ENCODE peak calls at places on chromosomes 11 and 22, in eight cellular contexts. E is HepG2, T is GM23338, Q is transverse colon, C is HCT116, A is sigmoid colon, H is Panc1, F is GM12878. R is an unnamed sample.

GRCh38 chr22:32203181-32204105 is 1.4 kb downstream of the RFPL2 start:
- DNase-seq in E (no peak), T (peak; percentile 39), Q (no peak), C (no peak), A (no peak), H (no peak), F (no peak), R (no peak)

GRCh38 chr22:45425101-45425500 is 11.6 kb downstream of the RIBC2 start:
- DNase-seq in E (no peak), T (no peak), Q (no peak), C (no peak), A (no peak), H (no peak), F (no peak), R (no peak)

GRCh38 chr22:38176170-38176741 is 5.4 kb downstream of the PLA2G6 start:
- DNase-seq in E (no peak), T (no peak), Q (peak; percentile 56), C (no peak), A (peak; percentile 91), H (no peak), F (peak; percentile 65), R (peak; percentile 73)

GRCh38 chr11:26187639-26188038 is 144.3 kb upstream of the ANO3 start:
- DNase-seq in E (peak; percentile 62), T (no peak), Q (no peak), C (no peak), A (no peak), H (no peak), F (no peak), R (no peak)

GRCh38 chr11:128633384-128633965 is 46.1 kb upstream of the ETS1 start:
- DNase-seq in E (no peak), T (no peak), Q (no peak), C (no peak), A (no peak), H (no peak), F (no peak), R (no peak)

GRCh38 chr11:11793073-11793472 is 48.7 kb upstream of the USP47 start:
- DNase-seq in E (no peak), T (no peak), Q (no peak), C (no peak), A (no peak), H (no peak), F (no peak), R (no peak)

GRCh38 chr11:115409691-115410220 is 94.5 kb downstream of the CADM1 start:
- DNase-seq in E (peak; percentile 94), T (peak; percentile 19), Q (no peak), C (no peak), A (no peak), H (no peak), F (no peak), R (no peak)

GRCh38 chr22:30821381-30821780 is 126.7 kb downstream of the OSBP2 start:
- DNase-seq in E (no peak), T (no peak), Q (no peak), C (no peak), A (no peak), H (no peak), F (no peak), R (no peak)

GRCh38 chr22:37807410-37808293 is at the start of gene GCAT:
- DNase-seq in E (peak; percentile 91), T (peak; percentile 99), Q (peak; percentile 96), C (peak; percentile 95), A (peak; percentile 98), H (peak; percentile 73), F (peak; percentile 58), R (peak; percentile 97)

GRCh38 chr11:67376421-67376820 is 3.0 kb upstream of the CLCF1 start:
- DNase-seq in E (no peak), T (peak; percentile 28), Q (no peak), C (no peak), A (no peak), H (no peak), F (no peak), R (no peak)

GRCh38 chr22:19290400-19291217 is 910 bp downstream of the CLTCL1 start:
- DNase-seq in E (peak; percentile 10), T (peak; percentile 33), Q (no peak), C (no peak), A (no peak), H (no peak), F (no peak), R (no peak)

GRCh38 chr22:39466228-39467006 is 9.6 kb downstream of the MGAT3 start:
- DNase-seq in E (no peak), T (no peak), Q (no peak), C (no peak), A (no peak), H (no peak), F (no peak), R (no peak)

GRCh38 chr22:30921108-30921507 is 47.5 kb downstream of the MORC2 start:
- DNase-seq in E (no peak), T (no peak), Q (no peak), C (no peak), A (peak; percentile 55), H (no peak), F (no peak), R (no peak)

GRCh38 chr11:35064114-35064800 is 74.7 kb upstream of the CD44 start:
- DNase-seq in E (no peak), T (no peak), Q (no peak), C (no peak), A (no peak), H (no peak), F (no peak), R (no peak)

GRCh38 chr22:23058063-23058462 is 12.3 kb upstream of the GNAZ start:
- DNase-seq in E (no peak), T (peak; percentile 9), Q (no peak), C (no peak), A (no peak), H (no peak), F (no peak), R (no peak)

GRCh38 chr11:129766858-129767604 is 48.6 kb upstream of the TMEM45B start:
- DNase-seq in E (peak; percentile 52), T (peak; percentile 80), Q (peak; percentile 37), C (peak; percentile 44), A (no peak), H (no peak), F (no peak), R (no peak)

GRCh38 chr11:67027943-67028542 is 5.1 kb downstream of the SYT12 start:
- DNase-seq in E (no peak), T (no peak), Q (no peak), C (no peak), A (no peak), H (no peak), F (peak; percentile 53), R (no peak)

GRCh38 chr11:73003083-73003482 is 139.0 kb downstream of the FCHSD2 start:
- DNase-seq in E (no peak), T (no peak), Q (no peak), C (no peak), A (no peak), H (no peak), F (peak; percentile 27), R (no peak)
- H3K27ac ChIP-seq in E (no peak overlapping the region), T (no peak overlapping the region), Q (no peak overlapping the region), C (no peak overlapping the region), A (no peak overlapping the region), H (no peak overlapping the region), F (peak overlapping the region; percentile 68), R (no peak overlapping the region)

DNA sequence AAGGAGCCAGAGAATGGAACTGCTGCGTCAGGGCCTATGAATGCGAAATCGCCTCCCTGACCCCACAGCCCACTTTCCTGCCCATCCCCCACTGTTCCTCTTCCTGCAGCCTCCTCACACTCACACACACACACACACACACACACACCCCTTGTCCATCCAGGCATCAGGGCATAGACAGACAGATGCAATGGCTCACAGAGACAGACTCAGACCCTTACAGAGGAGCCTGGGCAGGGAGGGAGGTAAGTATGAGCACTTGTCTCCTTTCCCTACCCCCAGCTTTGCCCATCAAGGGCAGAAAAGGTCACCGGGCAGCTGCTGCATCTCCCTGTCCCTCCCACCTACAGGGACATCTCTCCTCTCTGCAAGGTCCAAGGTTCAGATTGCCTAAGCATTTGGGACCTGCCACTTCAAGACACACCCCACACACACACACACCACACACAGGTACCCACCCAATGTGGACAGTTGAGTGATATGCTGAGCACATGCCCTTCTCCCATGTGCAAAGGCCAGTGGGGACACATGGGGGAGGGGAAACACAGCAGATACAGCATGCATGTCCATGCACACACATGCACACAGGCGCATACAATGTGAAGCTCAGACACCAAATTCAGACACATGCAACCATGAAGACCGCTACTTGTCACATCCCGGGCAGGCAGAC is 2.0 kb upstream of the NRXN2 start:
- DNase-seq in E (peak; percentile 56), T (no peak), Q (no peak), C (no peak), A (no peak), H (no peak), F (no peak), R (no peak)
- TF ChIP-seq POLR2AphosphoS5 in E (no peak), T (no peak), Q (no peak), C (no peak), A (no peak), H (no peak), F (no peak), R (no peak)

DNA sequence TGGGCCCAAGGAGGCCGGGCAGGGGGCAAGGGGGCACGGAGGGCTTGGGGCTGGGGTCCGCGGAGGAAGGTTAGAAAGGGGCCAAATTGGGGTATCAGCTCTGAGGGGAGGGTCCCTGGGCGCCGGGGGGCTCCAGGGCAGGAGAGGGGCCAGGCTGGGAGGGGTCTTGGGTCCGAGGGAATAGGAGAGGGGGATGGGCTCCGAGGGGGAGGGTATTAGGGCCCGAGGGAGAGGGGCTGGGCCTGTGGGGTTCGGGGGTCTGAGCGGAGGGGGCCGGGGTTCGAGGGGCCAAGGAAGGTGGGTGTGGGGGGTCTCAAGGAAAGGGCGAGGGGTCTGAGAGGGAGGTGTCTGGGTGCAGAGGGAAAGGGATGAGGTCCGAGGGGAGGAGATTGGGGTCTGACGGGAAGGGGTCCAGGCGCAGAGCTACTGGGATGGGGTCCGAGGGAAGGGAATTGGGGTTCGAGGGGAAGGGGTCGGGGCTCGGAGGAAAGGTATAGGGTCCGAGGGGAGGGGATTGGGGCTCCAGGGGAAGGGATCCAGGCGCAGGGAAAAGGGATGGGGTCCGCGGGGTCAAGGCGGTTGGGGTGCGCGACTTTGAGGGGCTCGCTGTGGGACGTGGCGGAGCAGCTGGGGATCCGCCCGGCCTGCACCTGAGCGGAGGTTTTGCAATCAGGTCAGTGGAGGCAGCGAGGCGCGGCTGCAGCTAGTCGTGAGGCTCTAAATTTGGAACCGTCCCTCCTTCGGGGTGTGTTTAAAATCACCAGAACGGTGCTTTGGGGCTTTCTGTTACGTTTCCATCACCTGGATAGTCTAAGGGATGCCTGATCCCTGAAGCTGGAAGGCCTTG is 728 bp downstream of the CTTN start:
- DNase-seq in E (no peak), T (no peak), Q (peak; percentile 26), C (no peak), A (peak; percentile 72), H (no peak), F (no peak), R (no peak)
- H3K27me3 ChIP-seq in E (no peaks in the 10 kb centered on the region), T (no peaks in the 10 kb centered on the region), Q (peaks cover 3% of the 10 kb centered on the region), C (no peaks in the 10 kb centered on the region), A (no peaks in the 10 kb centered on the region), H (no peaks in the 10 kb centered on the region), F (no peaks in the 10 kb centered on the region), R (no peaks in the 10 kb centered on the region)

DNA sequence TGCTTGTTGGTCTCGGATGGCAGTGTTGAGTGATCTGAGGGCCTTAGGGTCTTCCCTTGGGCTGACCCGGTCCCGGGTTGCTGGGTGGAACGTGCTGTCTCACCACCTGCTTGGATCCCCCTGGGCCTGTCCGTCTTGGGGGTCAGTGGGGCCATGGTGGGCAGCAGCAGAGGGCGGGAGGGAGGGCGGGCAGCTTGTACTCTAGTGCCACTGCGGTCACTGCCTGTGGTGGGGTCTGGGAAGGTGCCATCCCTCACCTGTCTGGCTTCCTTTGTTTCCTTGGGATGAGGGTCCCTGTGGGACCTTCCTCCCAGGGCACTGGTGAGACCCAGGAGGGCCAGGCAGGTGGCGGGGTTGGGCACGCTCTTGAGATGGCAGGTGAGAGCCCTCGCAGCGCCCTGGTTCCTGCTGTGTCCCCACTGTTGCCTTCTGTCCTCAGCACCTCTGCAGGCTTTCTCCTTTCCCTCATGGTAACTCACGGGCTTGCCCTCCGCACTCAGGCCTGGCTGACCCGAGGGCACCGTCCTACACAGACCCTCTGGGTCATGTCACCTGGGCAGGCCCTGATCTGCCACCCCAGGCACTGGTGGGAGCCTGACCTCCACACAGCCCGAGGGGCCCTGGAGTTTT is 34.2 kb downstream of the TBC1D22A start:
- DNase-seq in E (no peak), T (no peak), Q (no peak), C (no peak), A (peak; percentile 53), H (no peak), F (no peak), R (no peak)
- H3K27ac ChIP-seq in E (no peak overlapping the region), T (no peak overlapping the region), Q (no peak overlapping the region), C (no peak overlapping the region), A (no peak overlapping the region), H (no peak overlapping the region), F (no peak overlapping the region), R (no peak overlapping the region)